ENCODE peak calls at places on chromosomes 16 and 17, in eight cellular contexts. W is naive thymus-derived CD4-positive, alpha-beta T cell; H is mucosa of gallbladder; U is substantia nigra; S is natural killer cell; A is stomach; F is ACHN; L is IMR-90. Y is an unnamed sample.

GRCh38 chr16:85959686-85960085 is 60.7 kb downstream of the IRF8 start:
- DNase-seq in S (no peak), H (no peak), U (no peak), W (no peak), F (no peak), L (no peak), A (no peak), Y (no peak)

GRCh38 chr17:80795090-80795609 is 196.5 kb upstream of the CHMP6 start:
- DNase-seq in S (no peak), U (no peak), F (no peak), H (no peak), A (no peak), L (no peak), W (no peak), Y (no peak)

GRCh38 chr17:332558-333322 is 19.9 kb downstream of the RPH3AL start:
- DNase-seq in W (no peak), S (no peak), H (no peak), U (no peak), F (no peak), L (peak), A (no peak), Y (no peak)

GRCh38 chr17:83053021-83053778 is 26.2 kb upstream of the METRNL start:
- DNase-seq in A (peak), S (peak), U (no peak), L (peak), H (no peak), W (no peak), F (no peak), Y (peak)

GRCh38 chr16:66925322-66925840 is at the start of gene RRAD:
- DNase-seq in F (peak), H (no peak), S (peak), A (no peak), L (peak), U (no peak), W (no peak), Y (peak)

GRCh38 chr17:16652847-16653366 is 743 bp downstream of the ZNF624 start:
- DNase-seq in L (no peak), S (no peak), A (no peak), W (no peak), U (no peak), H (no peak), F (no peak), Y (no peak)

GRCh38 chr17:78343099-78343432 is 16.8 kb downstream of the SOCS3 start:
- DNase-seq in F (peak), A (peak), S (no peak), L (peak), U (no peak), W (no peak), H (no peak), Y (peak)

GRCh38 chr17:51590071-51590470 is 329.7 kb downstream of the UTP18 start:
- DNase-seq in A (no peak), W (no peak), U (no peak), S (no peak), H (no peak), L (no peak), F (no peak), Y (no peak)

GRCh38 chr17:17039911-17040310 is 2.3 kb upstream of the MPRIP start:
- DNase-seq in H (no peak), U (no peak), A (no peak), S (no peak), W (no peak), F (no peak), L (no peak), Y (no peak)

GRCh38 chr17:10698116-10698818 is 873 bp downstream of the ADPRM start:
- DNase-seq in H (no peak), U (no peak), A (no peak), F (peak), S (no peak), W (no peak), L (peak), Y (peak)

GRCh38 chr17:63881935-63882601 is at the start of gene GH2:
- DNase-seq in U (no peak), A (peak), H (peak), S (peak), L (peak), F (peak), W (peak), Y (peak)

GRCh38 chr16:84832488-84833141 is 12.8 kb downstream of the CRISPLD2 start:
- DNase-seq in A (peak), H (peak), W (no peak), F (peak), L (peak), U (no peak), S (no peak), Y (peak)

GRCh38 chr16:57265850-57266530 is 18.5 kb downstream of the PLLP start:
- DNase-seq in H (peak), U (peak), W (no peak), F (peak), L (no peak), S (no peak), A (peak), Y (no peak)

GRCh38 chr17:4503283-4504005 is 4.8 kb downstream of the SPNS2 start:
- DNase-seq in S (no peak), A (no peak), F (no peak), U (no peak), H (no peak), L (no peak), W (no peak), Y (no peak)

GRCh38 chr16:50151322-50151721 is 1.8 kb upstream of the TENT4B start:
- DNase-seq in U (no peak), H (no peak), A (no peak), F (no peak), L (no peak), S (no peak), W (no peak), Y (no peak)

GRCh38 chr17:2042355-2042929 is 620 bp downstream of the OVCA2 start:
- DNase-seq in W (no peak), L (no peak), U (no peak), F (peak), S (no peak), H (no peak), A (no peak), Y (no peak)

GRCh38 chr17:66494023-66494803 is 191.8 kb downstream of the PRKCA start:
- DNase-seq in S (no peak), L (peak), W (no peak), F (peak), H (no peak), A (no peak), U (no peak), Y (peak)

GRCh38 chr16:8571061-8571596 is 19.2 kb downstream of the TMEM114 start:
- DNase-seq in U (no peak), L (peak), F (no peak), H (no peak), W (no peak), S (no peak), A (no peak), Y (peak)

GRCh38 chr16:47387026-47387734 is 73.7 kb downstream of the ITFG1 start:
- DNase-seq in W (no peak), F (no peak), A (no peak), L (no peak), U (no peak), H (no peak), S (no peak), Y (no peak)

GRCh38 chr16:69244336-69244735 is 57.4 kb downstream of the SNTB2 start:
- DNase-seq in L (no peak), F (no peak), H (no peak), U (no peak), S (no peak), A (no peak), W (no peak), Y (no peak)

GRCh38 chr17:29107084-29107483 is 64.1 kb downstream of the PIPOX start:
- DNase-seq in U (no peak), A (no peak), W (no peak), H (no peak), L (no peak), F (no peak), S (no peak), Y (no peak)

GRCh38 chr17:63611354-63611753 is 10.7 kb downstream of the TACO1 start:
- DNase-seq in H (no peak), W (peak), F (no peak), S (no peak), A (no peak), L (no peak), U (no peak), Y (no peak)

GRCh38 chr17:39196820-39197331 is 593 bp downstream of the CACNB1 start:
- DNase-seq in W (no peak), L (no peak), A (no peak), H (no peak), F (peak), U (no peak), S (no peak), Y (peak)